ENCODE peak calls at places on chromosomes 5 and 9, in five cellular contexts. C is neuronal stem cell; J is T1000; K is DMS153; X is stimulated activated CD8-positive, alpha-beta memory T cell treated with anti-CD3 and anti-CD28 coated beads, Interleukin-12 subunit alpha, Interleukin-12 subunit beta, amount 100 ng/mL, for 1 hour. A is an unnamed sample.

GRCh38 chr5:94856257-94856656 is 237.8 kb downstream of the SLF1 start:
- DNase-seq in J (no peak), X (no peak), K (peak), C (no peak), A (no peak)

GRCh38 chr5:160635046-160635445 is 213.4 kb downstream of the PTTG1 start:
- DNase-seq in X (no peak), C (no peak), J (no peak), K (no peak), A (no peak)

GRCh38 chr5:176542596-176543427 is 5.6 kb upstream of the RNF44 start:
- DNase-seq in K (no peak), C (peak), X (no peak), J (no peak), A (no peak)

GRCh38 chr9:36870960-36871359 is 163.1 kb downstream of the PAX5 start:
- DNase-seq in C (no peak), J (no peak), X (no peak), K (peak), A (peak)

GRCh38 chr5:44884036-44884435 is 75.3 kb downstream of the MRPS30 start:
- DNase-seq in K (no peak), J (no peak), X (no peak), C (no peak), A (no peak)

GRCh38 chr9:115359011-115359780 is 241.2 kb upstream of the TNC start:
- DNase-seq in C (no peak), X (no peak), J (no peak), K (no peak), A (no peak)

GRCh38 chr5:131814990-131815389 is 18.2 kb upstream of the FNIP1 start:
- DNase-seq in C (no peak), X (no peak), J (peak), K (no peak), A (no peak)

GRCh38 chr9:135247174-135247930 is 159.9 kb downstream of the OLFM1 start:
- DNase-seq in K (no peak), J (no peak), C (no peak), X (no peak), A (no peak)

GRCh38 chr5:61262080-61262479 is 70.0 kb upstream of the ZSWIM6 start:
- DNase-seq in K (no peak), X (no peak), C (no peak), J (no peak), A (no peak)